ENCODE peak calls at places on chromosomes 2 and 18, in ten cellular contexts. I is cardiac fibroblast; D is EH; A is stimulated activated CD4-positive, alpha-beta T cell treated with anti-CD3 and anti-CD28 coated beads, Interleukin-1b, Interleukin-23, amount 100 ng/mL, for 48 hours; S is HT1080; F is endothelial cell; B is activated gamma-delta T cell treated with anti-CD3 and anti-CD28 coated beads, Interleukin-2, amount 50 U/mL, for 16 hours; Z is putamen; U is hippocampal formation; O is K562. P is an unnamed sample.

GRCh38 chr2:84478867-84479266 is 19.8 kb upstream of the SUCLG1 start:
- DNase-seq in I (no peak), O (no peak), D (no peak), S (no peak), A (no peak), Z (no peak), B (no peak), U (no peak), F (no peak), P (no peak)

GRCh38 chr2:201918981-201919380 is 112.6 kb downstream of the CDK15 start:
- DNase-seq in F (no peak), B (no peak), O (no peak), Z (no peak), U (no peak), D (no peak), A (no peak), I (no peak), S (no peak), P (no peak)

GRCh38 chr2:227183657-227184367 is 19.4 kb downstream of the COL4A3 start:
- DNase-seq in S (no peak), U (no peak), D (peak; percentile 23), F (no peak), I (peak; percentile 11), O (no peak), A (no peak), Z (no peak), B (no peak), P (no peak)

GRCh38 chr2:80326214-80326613 is 21.7 kb upstream of the LRRTM1 start:
- DNase-seq in D (peak; percentile 42), I (peak; percentile 49), O (no peak), S (peak; percentile 6), A (no peak), B (no peak), F (no peak), Z (peak; percentile 66), U (peak; percentile 66), P (no peak)

GRCh38 chr18:3345452-3345851 is 83.5 kb downstream of the MYL12B start:
- DNase-seq in O (no peak), S (no peak), B (no peak), Z (no peak), U (no peak), I (peak; percentile 49), A (no peak), D (peak; percentile 70), F (no peak), P (no peak)

GRCh38 chr2:237421542-237422047 is 7.6 kb upstream of the COL6A3 start:
- DNase-seq in B (peak; percentile 71), A (peak; percentile 79), F (peak; percentile 84), O (peak; percentile 33), D (peak; percentile 89), U (peak; percentile 42), S (peak; percentile 73), Z (peak; percentile 34), I (peak; percentile 84), P (no peak)

GRCh38 chr2:179272406-179273192 is 8.0 kb upstream of the SESTD1 start:
- DNase-seq in U (peak; percentile 81), Z (peak; percentile 90), D (peak; percentile 38), O (no peak), B (no peak), A (no peak), F (no peak), I (peak; percentile 86), S (peak; percentile 58), P (no peak)

GRCh38 chr2:232026941-232027340 is 65.4 kb downstream of the DIS3L2 start:
- DNase-seq in U (no peak), S (no peak), O (no peak), B (no peak), A (no peak), F (no peak), Z (no peak), I (no peak), D (no peak), P (no peak)

GRCh38 chr18:21270453-21270852 is 28.4 kb downstream of the GREB1L start:
- DNase-seq in O (no peak), Z (no peak), F (no peak), D (peak; percentile 67), B (no peak), A (no peak), I (peak; percentile 20), U (no peak), S (no peak), P (no peak)

GRCh38 chr2:126041648-126042047 is 614.3 kb upstream of the GYPC start:
- DNase-seq in O (no peak), D (no peak), U (no peak), S (no peak), A (no peak), Z (no peak), F (no peak), I (no peak), B (no peak), P (no peak)

GRCh38 chr2:240869956-240870875 is 1.6 kb downstream of the AGXT start:
- DNase-seq in O (no peak), U (no peak), I (no peak), F (no peak), S (no peak), Z (no peak), B (no peak), D (no peak), A (no peak), P (peak; percentile 79)

GRCh38 chr2:160015746-160016145 is 46.7 kb downstream of the PLA2R1 start:
- DNase-seq in U (no peak), F (no peak), B (no peak), O (no peak), D (peak; percentile 48), A (no peak), S (no peak), Z (no peak), I (peak; percentile 5), P (no peak)

GRCh38 chr2:75246441-75247167 is 47.3 kb upstream of the TACR1 start:
- DNase-seq in I (no peak), F (no peak), Z (no peak), U (no peak), B (no peak), A (no peak), D (peak; percentile 53), O (no peak), S (no peak), P (no peak)

GRCh38 chr2:108619916-108620620 is 85.8 kb downstream of the LIMS1 start:
- DNase-seq in S (no peak), U (no peak), O (no peak), F (no peak), D (no peak), B (no peak), Z (no peak), I (no peak), A (no peak), P (no peak)

GRCh38 chr2:176251928-176252327 is 17.3 kb upstream of the MTX2 start:
- DNase-seq in S (peak; percentile 8), U (no peak), B (no peak), O (no peak), F (no peak), D (no peak), I (no peak), A (no peak), Z (no peak), P (no peak)

GRCh38 chr2:213187833-213188532 is 36.6 kb upstream of the IKZF2 start:
- DNase-seq in F (peak; percentile 28), S (peak; percentile 47), I (peak; percentile 73), B (no peak), A (no peak), O (no peak), U (no peak), D (peak; percentile 86), Z (no peak), P (peak; percentile 79)

GRCh38 chr18:23617412-23618009 is 31.2 kb upstream of the NPC1 start:
- DNase-seq in U (no peak), D (no peak), A (no peak), Z (no peak), I (no peak), O (no peak), B (no peak), S (no peak), F (no peak), P (no peak)

GRCh38 chr2:49490710-49491109 is 336.4 kb upstream of the FSHR start:
- DNase-seq in D (peak; percentile 19), I (peak; percentile 11), A (peak; percentile 2), S (peak; percentile 5), O (peak; percentile 7), B (no peak), Z (no peak), F (peak; percentile 62), U (no peak), P (no peak)

GRCh38 chr2:66303471-66303870 is 131.5 kb upstream of the MEIS1 start:
- DNase-seq in B (no peak), O (no peak), Z (no peak), U (no peak), A (no peak), D (no peak), I (no peak), S (no peak), F (no peak), P (no peak)

GRCh38 chr2:47357475-47357874 is 45.5 kb upstream of the MSH2 start:
- DNase-seq in B (no peak), S (peak; percentile 74), D (peak; percentile 80), I (peak; percentile 75), A (no peak), F (no peak), O (peak; percentile 43), U (no peak), Z (no peak), P (peak; percentile 85)

GRCh38 chr2:138602166-138602460 is 100.5 kb downstream of the SPOPL start:
- DNase-seq in B (no peak), U (no peak), F (no peak), Z (no peak), S (peak; percentile 15), O (no peak), I (no peak), D (no peak), A (no peak), P (no peak)

GRCh38 chr2:238294046-238294392 is 5.6 kb upstream of the PER2 start:
- DNase-seq in B (no peak), D (no peak), O (no peak), I (no peak), Z (no peak), F (no peak), U (no peak), A (no peak), S (no peak), P (no peak)

GRCh38 chr2:239566162-239566994 is 165.6 kb upstream of the HDAC4 start:
- DNase-seq in S (no peak), F (no peak), O (no peak), I (no peak), B (no peak), A (no peak), D (no peak), Z (no peak), U (no peak), P (no peak)

GRCh38 chr2:235070063-235070706 is 118.4 kb downstream of the SH3BP4 start:
- DNase-seq in S (no peak), F (no peak), O (no peak), D (peak; percentile 33), U (no peak), B (no peak), A (no peak), Z (no peak), I (no peak), P (peak; percentile 76)

GRCh38 chr2:10911291-10912075 is at the start of gene KCNF1:
- DNase-seq in U (peak; percentile 27), O (no peak), B (no peak), S (peak; percentile 58), A (no peak), Z (no peak), D (peak; percentile 75), I (peak; percentile 66), F (peak; percentile 70), P (peak; percentile 96)

GRCh38 chr2:98623657-98624056 is 15.3 kb downstream of the UNC50 start:
- DNase-seq in Z (no peak), B (no peak), F (no peak), A (no peak), U (no peak), D (peak; percentile 9), O (no peak), I (peak; percentile 70), S (no peak), P (no peak)

GRCh38 chr2:169221745-169222369 is 140.5 kb downstream of the LRP2 start:
- DNase-seq in F (no peak), A (no peak), U (peak; percentile 60), S (peak; percentile 51), Z (peak; percentile 15), I (peak; percentile 55), D (peak; percentile 5), B (no peak), O (peak; percentile 53), P (peak; percentile 29)

GRCh38 chr2:239951117-239951734 is 73.9 kb downstream of the NDUFA10 start:
- DNase-seq in D (no peak), I (no peak), U (no peak), S (no peak), O (no peak), A (no peak), B (no peak), F (no peak), Z (no peak), P (peak; percentile 55)

P was measured in osteoblast.